ENCODE peak calls at places on chromosomes 5 and 9, in four cellular contexts. G, L, S and J are unnamed samples.

GRCh38 chr5:66151491-66151890 is 7.4 kb downstream of the SREK1 start:
- DNase-seq in G (no peak), L (no peak), S (no peak), J (no peak)

GRCh38 chr5:9342161-9342787 is 203.6 kb downstream of the SEMA5A start:
- DNase-seq in G (no peak), L (no peak), S (no peak), J (no peak)

GRCh38 chr9:75148551-75148950 is 60.2 kb downstream of the OSTF1 start:
- DNase-seq in G (peak), L (peak), S (peak), J (no peak)

GRCh38 chr5:168317521-168318147 is 26.2 kb downstream of the WWC1 start:
- DNase-seq in G (peak), L (peak), S (peak), J (no peak)

GRCh38 chr9:124410321-124410913 is 4.8 kb downstream of the PSMB7 start:
- DNase-seq in G (no peak), L (no peak), S (peak), J (no peak)

GRCh38 chr5:91419136-91419535 is 36.0 kb upstream of the ARRDC3 start:
- DNase-seq in G (no peak), L (no peak), S (no peak), J (no peak)

GRCh38 chr5:76601470-76601869 is 21.7 kb downstream of the F2RL2 start:
- DNase-seq in G (peak), L (peak), S (peak), J (peak)

GRCh38 chr5:15452030-15452429 is 48.0 kb upstream of the FBXL7 start:
- DNase-seq in G (no peak), L (no peak), S (peak), J (no peak)

GRCh38 chr5:102654559-102655354 is 100.3 kb upstream of the PAM start:
- DNase-seq in G (peak), L (no peak), S (no peak), J (peak)

GRCh38 chr9:113990975-113991471 is 87.1 kb downstream of the AMBP start:
- DNase-seq in G (no peak), L (no peak), S (peak), J (peak)

GRCh38 chr9:71326360-71326759 is 204.9 kb upstream of the TRPM3 start:
- DNase-seq in G (no peak), L (no peak), S (peak), J (no peak)